ENCODE peak calls at places on chromosomes 2 and 18, in six cellular contexts. S, L, X, Y, G and V are unnamed samples.

GRCh38 chr18:22933206-22933957 is at the start of gene RBBP8:
- DNase-seq in S (peak), G (peak), L (peak), Y (peak), X (peak), V (peak)

GRCh38 chr18:55425698-55426097 is 162.3 kb downstream of the TCF4 start:
- DNase-seq in Y (no peak), X (no peak), G (no peak), L (no peak), S (no peak), V (no peak)

GRCh38 chr2:234147335-234147861 is 96.9 kb downstream of the SPP2 start:
- DNase-seq in S (no peak), X (peak), Y (no peak), L (no peak), G (no peak), V (no peak)

GRCh38 chr18:11308499-11308898 is 159.1 kb upstream of the PIEZO2 start:
- DNase-seq in S (peak), L (no peak), Y (no peak), X (peak), G (no peak), V (no peak)

GRCh38 chr2:174729797-174730529 is 34.3 kb downstream of the CHRNA1 start:
- DNase-seq in L (no peak), G (no peak), Y (no peak), S (no peak), X (no peak), V (no peak)

GRCh38 chr2:224650815-224651439 is 65.2 kb downstream of the CCDC195 start:
- DNase-seq in G (peak), X (peak), S (peak), L (no peak), Y (no peak), V (peak)

GRCh38 chr2:156573710-156574109 is 137.5 kb downstream of the GPD2 start:
- DNase-seq in X (no peak), Y (no peak), G (no peak), L (no peak), S (no peak), V (no peak)

GRCh38 chr2:217666338-217666737 is 336.5 kb downstream of the TNS1 start:
- DNase-seq in Y (no peak), X (peak), S (no peak), L (no peak), G (peak), V (no peak)

GRCh38 chr18:61575419-61575818 is 242.2 kb downstream of the CDH20 start:
- DNase-seq in Y (no peak), X (no peak), L (no peak), S (peak), G (no peak), V (no peak)

GRCh38 chr2:145110668-145111067 is 590.7 kb upstream of the ZEB2 start:
- DNase-seq in G (no peak), X (peak), L (no peak), S (no peak), Y (no peak), V (no peak)

GRCh38 chr2:151952691-151953456 is 124.7 kb upstream of the ARL5A start:
- DNase-seq in S (no peak), Y (no peak), G (no peak), X (no peak), L (no peak), V (no peak)

GRCh38 chr2:83650156-83650555 is 808.9 kb downstream of the SUCLG1 start:
- DNase-seq in S (no peak), G (no peak), X (no peak), Y (no peak), L (no peak), V (no peak)

GRCh38 chr18:10381516-10381915 is 72.9 kb upstream of the APCDD1 start:
- DNase-seq in Y (no peak), G (no peak), X (no peak), S (no peak), L (no peak), V (no peak)

GRCh38 chr2:161104054-161104553 is 56.1 kb upstream of the TANK start:
- DNase-seq in L (no peak), G (peak), Y (no peak), S (no peak), X (no peak), V (no peak)

GRCh38 chr18:22228930-22229329 is 59.5 kb downstream of the GATA6 start:
- DNase-seq in L (no peak), S (no peak), G (no peak), Y (no peak), X (peak), V (no peak)

GRCh38 chr2:32212293-32212692 is 46.6 kb downstream of the SLC30A6 start:
- DNase-seq in Y (no peak), S (no peak), X (no peak), L (no peak), G (no peak), V (no peak)

GRCh38 chr2:231662811-231663457 is 45.4 kb upstream of the PTMA start:
- DNase-seq in L (no peak), G (no peak), S (no peak), Y (no peak), X (no peak), V (no peak)

GRCh38 chr2:231662028-231662810 is 46.1 kb upstream of the PTMA start:
- DNase-seq in S (peak), Y (peak), L (peak), X (peak), G (peak), V (peak)

GRCh38 chr2:231660860-231661259 is 47.5 kb upstream of the PTMA start:
- DNase-seq in G (no peak), X (no peak), S (no peak), L (no peak), Y (no peak), V (no peak)

GRCh38 chr2:231663458-231664290 is 44.7 kb upstream of the PTMA start:
- DNase-seq in L (peak), X (no peak), G (no peak), S (no peak), Y (no peak), V (no peak)

GRCh38 chr2:231661422-231662027 is 46.8 kb upstream of the PTMA start:
- DNase-seq in X (no peak), L (no peak), S (no peak), G (no peak), Y (no peak), V (no peak)
- H3K4me3 ChIP-seq in X (peak), L (peak), S (peak), G (peak), Y (peak), V (peak)

DNA sequence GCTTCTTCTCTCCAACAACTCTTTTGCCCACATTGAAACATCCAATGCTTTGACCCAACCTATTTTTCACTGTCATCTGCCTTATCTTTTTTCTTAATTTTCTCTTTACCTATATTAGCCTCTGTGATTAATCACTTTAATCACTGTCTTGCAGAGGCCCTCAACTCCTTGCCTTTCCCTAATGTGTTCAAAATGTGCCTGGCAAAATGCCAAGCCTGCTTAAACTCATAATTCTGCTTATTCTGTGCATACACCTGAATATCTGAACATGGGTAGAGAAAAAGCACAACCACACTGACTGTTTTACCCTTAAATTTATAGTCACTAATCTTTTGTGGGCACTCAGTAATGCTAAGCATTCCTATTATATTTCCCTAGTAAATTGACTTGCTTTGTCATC is 63.0 kb upstream of the GALNT13 start:
- DNase-seq in X (no peak), L (no peak), S (no peak), G (no peak), Y (no peak), V (no peak)
- H3K4me3 ChIP-seq in X (no peak), L (no peak), S (no peak), G (no peak), Y (no peak), V (no peak)

DNA sequence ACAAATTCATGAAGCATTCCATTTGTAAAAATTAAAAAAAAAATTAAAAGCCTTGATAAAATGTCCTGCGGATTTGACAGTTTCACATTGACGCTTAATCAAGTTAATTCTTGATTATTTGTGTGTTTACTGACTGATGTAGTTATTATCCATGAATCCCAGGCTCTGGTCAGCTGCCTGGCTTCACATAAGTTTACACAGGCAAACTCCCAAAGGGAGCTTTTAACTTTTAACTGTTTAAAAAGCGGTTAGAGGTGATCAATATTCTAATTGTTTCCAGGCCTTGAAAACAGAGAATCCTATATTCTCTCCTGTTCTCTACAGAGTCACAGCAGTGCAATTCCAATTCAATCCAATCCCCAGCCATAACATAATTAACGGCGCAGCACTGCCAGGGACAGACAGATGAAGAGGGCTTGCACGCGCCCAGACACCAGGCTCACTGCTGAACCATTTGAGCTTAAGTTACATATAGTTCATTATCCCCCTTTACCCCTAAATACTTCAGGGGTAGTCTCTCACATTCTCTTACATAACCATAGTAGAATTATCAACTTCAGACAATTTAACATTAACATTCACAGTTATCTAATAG is 47.5 kb downstream of the ATP8B1 start:
- DNase-seq in S (no peak), Y (no peak), G (no peak), L (no peak), X (no peak), V (no peak)
- H3K4me3 ChIP-seq in S (no peak), Y (no peak), G (no peak), L (no peak), X (no peak), V (no peak)

GRCh38 chr2:12721571-12722444 is 5.1 kb downstream of the TRIB2 start:
- DNase-seq in L (no peak), X (peak), S (peak), G (peak), Y (no peak), V (no peak)

GRCh38 chr2:12719400-12720104 is 2.8 kb downstream of the TRIB2 start:
- DNase-seq in Y (no peak), L (no peak), G (no peak), X (peak), S (peak), V (no peak)

GRCh38 chr2:12718662-12719399 is 2.1 kb downstream of the TRIB2 start:
- DNase-seq in L (no peak), S (no peak), Y (no peak), G (no peak), X (no peak), V (no peak)

GRCh38 chr2:12720752-12721151 is 4.0 kb downstream of the TRIB2 start:
- DNase-seq in G (no peak), L (no peak), Y (no peak), S (no peak), X (no peak), V (no peak)

DNA sequence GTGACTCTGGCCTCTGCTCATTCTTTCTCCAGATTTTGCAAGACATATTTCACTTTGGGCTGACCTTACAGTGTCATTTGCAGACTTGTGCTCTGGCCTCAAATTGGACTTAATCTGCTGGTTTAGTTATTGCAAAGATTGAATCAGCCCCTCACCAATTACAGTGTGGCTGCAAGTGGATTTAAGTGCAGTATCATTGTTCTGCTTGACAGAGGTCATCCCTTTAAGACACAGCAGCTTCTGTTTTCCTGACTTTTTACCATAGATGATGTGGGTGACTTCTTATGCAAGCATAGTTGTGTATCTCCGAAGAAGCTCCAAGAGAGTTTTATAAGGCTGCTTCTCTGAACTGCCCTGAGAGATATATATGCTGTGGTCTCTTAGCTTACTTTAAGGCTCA is 3.4 kb downstream of the TRIB2 start:
- DNase-seq in S (peak), X (no peak), L (no peak), Y (no peak), G (no peak), V (no peak)
- H3K4me3 ChIP-seq in S (peak), X (peak), L (peak), Y (peak), G (no peak), V (peak)

GRCh38 chr2:37507069-37507410 is 162.6 kb downstream of the QPCT start:
- DNase-seq in Y (no peak), X (no peak), L (no peak), G (no peak), S (no peak), V (no peak)
- H3K4me3 ChIP-seq in Y (no peak), X (no peak), L (no peak), G (no peak), S (no peak), V (no peak)